ENCODE peak calls at places on chromosomes 11 and 22, in ten cellular contexts. One of them, this sample, is unnamed.

GRCh38 chr11:64933935-64934693 is 1.6 kb downstream of the GPHA2 start:
- DNase-seq in HTR-8/SVneo: no peak
- DNase-seq in caudate nucleus: no peak
- DNase-seq in activated CD4-positive, alpha-beta T cell treated with anti-CD3 and anti-CD28 coated beads, Interleukin-2, amount 50 U/mL, for 1 hour: no peak
- DNase-seq in heart right ventricle: no peak
- DNase-seq in NCI-H146: no peak
- DNase-seq in choroid plexus epithelial cell: no peak
- DNase-seq in body of pancreas: no peak
- DNase-seq in ecto neural progenitor cell: no peak
- DNase-seq in spleen: no peak
- DNase-seq in this sample: no peak

GRCh38 chr22:30186048-30186447 is 60.5 kb downstream of the LIF start:
- DNase-seq in HTR-8/SVneo: no peak
- DNase-seq in caudate nucleus: no peak
- DNase-seq in activated CD4-positive, alpha-beta T cell treated with anti-CD3 and anti-CD28 coated beads, Interleukin-2, amount 50 U/mL, for 1 hour: no peak
- DNase-seq in heart right ventricle: no peak
- DNase-seq in NCI-H146: peak
- DNase-seq in choroid plexus epithelial cell: no peak
- DNase-seq in body of pancreas: no peak
- DNase-seq in ecto neural progenitor cell: no peak
- DNase-seq in spleen: no peak
- DNase-seq in this sample: no peak

GRCh38 chr11:64868904-64869570 is 9.4 kb downstream of the EHD1 start:
- DNase-seq in HTR-8/SVneo: peak
- DNase-seq in caudate nucleus: no peak
- DNase-seq in activated CD4-positive, alpha-beta T cell treated with anti-CD3 and anti-CD28 coated beads, Interleukin-2, amount 50 U/mL, for 1 hour: no peak
- DNase-seq in heart right ventricle: no peak
- DNase-seq in NCI-H146: no peak
- DNase-seq in choroid plexus epithelial cell: peak
- DNase-seq in body of pancreas: no peak
- DNase-seq in ecto neural progenitor cell: no peak
- DNase-seq in spleen: peak
- DNase-seq in this sample: peak

GRCh38 chr11:61392991-61393595 is 706 bp downstream of the TMEM216 start:
- DNase-seq in HTR-8/SVneo: peak
- DNase-seq in caudate nucleus: no peak
- DNase-seq in activated CD4-positive, alpha-beta T cell treated with anti-CD3 and anti-CD28 coated beads, Interleukin-2, amount 50 U/mL, for 1 hour: peak
- DNase-seq in heart right ventricle: no peak
- DNase-seq in NCI-H146: no peak
- DNase-seq in choroid plexus epithelial cell: peak
- DNase-seq in body of pancreas: no peak
- DNase-seq in ecto neural progenitor cell: no peak
- DNase-seq in spleen: no peak
- DNase-seq in this sample: no peak

GRCh38 chr22:31089101-31090100 is 8.3 kb downstream of the SMTN start:
- DNase-seq in HTR-8/SVneo: peak
- DNase-seq in caudate nucleus: no peak
- DNase-seq in activated CD4-positive, alpha-beta T cell treated with anti-CD3 and anti-CD28 coated beads, Interleukin-2, amount 50 U/mL, for 1 hour: peak
- DNase-seq in heart right ventricle: peak
- DNase-seq in NCI-H146: no peak
- DNase-seq in choroid plexus epithelial cell: peak
- DNase-seq in body of pancreas: peak
- DNase-seq in ecto neural progenitor cell: peak
- DNase-seq in spleen: peak
- DNase-seq in this sample: peak

GRCh38 chr11:94912806-94913205 is 60.5 kb downstream of the CWC15 start:
- DNase-seq in HTR-8/SVneo: no peak
- DNase-seq in caudate nucleus: no peak
- DNase-seq in activated CD4-positive, alpha-beta T cell treated with anti-CD3 and anti-CD28 coated beads, Interleukin-2, amount 50 U/mL, for 1 hour: no peak
- DNase-seq in heart right ventricle: no peak
- DNase-seq in NCI-H146: no peak
- DNase-seq in choroid plexus epithelial cell: no peak
- DNase-seq in body of pancreas: no peak
- DNase-seq in ecto neural progenitor cell: no peak
- DNase-seq in spleen: no peak
- DNase-seq in this sample: no peak

GRCh38 chr11:77449060-77449521 is 24.8 kb downstream of the PAK1 start:
- DNase-seq in HTR-8/SVneo: no peak
- DNase-seq in caudate nucleus: no peak
- DNase-seq in activated CD4-positive, alpha-beta T cell treated with anti-CD3 and anti-CD28 coated beads, Interleukin-2, amount 50 U/mL, for 1 hour: no peak
- DNase-seq in heart right ventricle: no peak
- DNase-seq in NCI-H146: no peak
- DNase-seq in choroid plexus epithelial cell: no peak
- DNase-seq in body of pancreas: no peak
- DNase-seq in ecto neural progenitor cell: no peak
- DNase-seq in spleen: no peak
- DNase-seq in this sample: no peak

GRCh38 chr11:116454020-116454645 is 318.7 kb downstream of the BUD13 start:
- DNase-seq in HTR-8/SVneo: peak
- DNase-seq in caudate nucleus: no peak
- DNase-seq in activated CD4-positive, alpha-beta T cell treated with anti-CD3 and anti-CD28 coated beads, Interleukin-2, amount 50 U/mL, for 1 hour: no peak
- DNase-seq in heart right ventricle: no peak
- DNase-seq in NCI-H146: peak
- DNase-seq in choroid plexus epithelial cell: peak
- DNase-seq in body of pancreas: peak
- DNase-seq in ecto neural progenitor cell: peak
- DNase-seq in spleen: no peak
- DNase-seq in this sample: peak

GRCh38 chr22:30444632-30445437 is 19.3 kb downstream of the MTFP1 start:
- DNase-seq in HTR-8/SVneo: peak
- DNase-seq in caudate nucleus: peak
- DNase-seq in activated CD4-positive, alpha-beta T cell treated with anti-CD3 and anti-CD28 coated beads, Interleukin-2, amount 50 U/mL, for 1 hour: peak
- DNase-seq in heart right ventricle: no peak
- DNase-seq in NCI-H146: peak
- DNase-seq in choroid plexus epithelial cell: peak
- DNase-seq in body of pancreas: peak
- DNase-seq in ecto neural progenitor cell: peak
- DNase-seq in spleen: no peak
- DNase-seq in this sample: peak

GRCh38 chr11:85889676-85890579 is 34.7 kb downstream of the CCDC83 start:
- DNase-seq in HTR-8/SVneo: peak
- DNase-seq in caudate nucleus: no peak
- DNase-seq in activated CD4-positive, alpha-beta T cell treated with anti-CD3 and anti-CD28 coated beads, Interleukin-2, amount 50 U/mL, for 1 hour: no peak
- DNase-seq in heart right ventricle: no peak
- DNase-seq in NCI-H146: no peak
- DNase-seq in choroid plexus epithelial cell: peak
- DNase-seq in body of pancreas: no peak
- DNase-seq in ecto neural progenitor cell: no peak
- DNase-seq in spleen: no peak
- DNase-seq in this sample: peak

GRCh38 chr11:118310271-118310670 is 5.7 kb downstream of the CD3E start:
- DNase-seq in HTR-8/SVneo: no peak
- DNase-seq in caudate nucleus: no peak
- DNase-seq in activated CD4-positive, alpha-beta T cell treated with anti-CD3 and anti-CD28 coated beads, Interleukin-2, amount 50 U/mL, for 1 hour: no peak
- DNase-seq in heart right ventricle: no peak
- DNase-seq in NCI-H146: no peak
- DNase-seq in choroid plexus epithelial cell: no peak
- DNase-seq in body of pancreas: no peak
- DNase-seq in ecto neural progenitor cell: no peak
- DNase-seq in spleen: no peak
- DNase-seq in this sample: no peak

GRCh38 chr22:30881361-30882180 is 87.0 kb downstream of the MORC2 start:
- DNase-seq in HTR-8/SVneo: no peak
- DNase-seq in caudate nucleus: no peak
- DNase-seq in activated CD4-positive, alpha-beta T cell treated with anti-CD3 and anti-CD28 coated beads, Interleukin-2, amount 50 U/mL, for 1 hour: no peak
- DNase-seq in heart right ventricle: peak
- DNase-seq in NCI-H146: no peak
- DNase-seq in choroid plexus epithelial cell: peak
- DNase-seq in body of pancreas: no peak
- DNase-seq in ecto neural progenitor cell: peak
- DNase-seq in spleen: peak
- DNase-seq in this sample: no peak

GRCh38 chr11:28537822-28538221 is 429.6 kb downstream of the METTL15 start:
- DNase-seq in HTR-8/SVneo: no peak
- DNase-seq in caudate nucleus: no peak
- DNase-seq in activated CD4-positive, alpha-beta T cell treated with anti-CD3 and anti-CD28 coated beads, Interleukin-2, amount 50 U/mL, for 1 hour: no peak
- DNase-seq in heart right ventricle: no peak
- DNase-seq in NCI-H146: no peak
- DNase-seq in choroid plexus epithelial cell: peak
- DNase-seq in body of pancreas: no peak
- DNase-seq in ecto neural progenitor cell: no peak
- DNase-seq in spleen: no peak
- DNase-seq in this sample: no peak

GRCh38 chr11:113505541-113506375 is 30.6 kb upstream of the DRD2 start:
- DNase-seq in HTR-8/SVneo: no peak
- DNase-seq in caudate nucleus: peak
- DNase-seq in activated CD4-positive, alpha-beta T cell treated with anti-CD3 and anti-CD28 coated beads, Interleukin-2, amount 50 U/mL, for 1 hour: no peak
- DNase-seq in heart right ventricle: no peak
- DNase-seq in NCI-H146: peak
- DNase-seq in choroid plexus epithelial cell: no peak
- DNase-seq in body of pancreas: no peak
- DNase-seq in ecto neural progenitor cell: peak
- DNase-seq in spleen: no peak
- DNase-seq in this sample: peak

GRCh38 chr11:65613091-65613928 is 711 bp downstream of the MAP3K11 start:
- DNase-seq in HTR-8/SVneo: no peak
- DNase-seq in caudate nucleus: no peak
- DNase-seq in activated CD4-positive, alpha-beta T cell treated with anti-CD3 and anti-CD28 coated beads, Interleukin-2, amount 50 U/mL, for 1 hour: no peak
- DNase-seq in heart right ventricle: peak
- DNase-seq in NCI-H146: no peak
- DNase-seq in choroid plexus epithelial cell: no peak
- DNase-seq in body of pancreas: peak
- DNase-seq in ecto neural progenitor cell: no peak
- DNase-seq in spleen: peak
- DNase-seq in this sample: no peak

GRCh38 chr11:7303146-7303545 is 51.4 kb downstream of the SYT9 start:
- DNase-seq in HTR-8/SVneo: no peak
- DNase-seq in caudate nucleus: no peak
- DNase-seq in activated CD4-positive, alpha-beta T cell treated with anti-CD3 and anti-CD28 coated beads, Interleukin-2, amount 50 U/mL, for 1 hour: no peak
- DNase-seq in heart right ventricle: no peak
- DNase-seq in NCI-H146: no peak
- DNase-seq in choroid plexus epithelial cell: no peak
- DNase-seq in body of pancreas: no peak
- DNase-seq in ecto neural progenitor cell: no peak
- DNase-seq in spleen: no peak
- DNase-seq in this sample: no peak

GRCh38 chr11:134347441-134347840 is 15.7 kb downstream of the GLB1L2 start:
- DNase-seq in HTR-8/SVneo: no peak
- DNase-seq in caudate nucleus: no peak
- DNase-seq in activated CD4-positive, alpha-beta T cell treated with anti-CD3 and anti-CD28 coated beads, Interleukin-2, amount 50 U/mL, for 1 hour: no peak
- DNase-seq in heart right ventricle: no peak
- DNase-seq in NCI-H146: no peak
- DNase-seq in choroid plexus epithelial cell: no peak
- DNase-seq in body of pancreas: no peak
- DNase-seq in ecto neural progenitor cell: peak
- DNase-seq in spleen: no peak
- DNase-seq in this sample: no peak

GRCh38 chr11:102760355-102761035 is 19.9 kb downstream of the MMP10 start:
- DNase-seq in HTR-8/SVneo: peak
- DNase-seq in caudate nucleus: no peak
- DNase-seq in activated CD4-positive, alpha-beta T cell treated with anti-CD3 and anti-CD28 coated beads, Interleukin-2, amount 50 U/mL, for 1 hour: no peak
- DNase-seq in heart right ventricle: no peak
- DNase-seq in NCI-H146: no peak
- DNase-seq in choroid plexus epithelial cell: peak
- DNase-seq in body of pancreas: no peak
- DNase-seq in ecto neural progenitor cell: no peak
- DNase-seq in spleen: no peak
- DNase-seq in this sample: peak

GRCh38 chr22:46073683-46074504 is 76.4 kb upstream of the PPARA start:
- DNase-seq in HTR-8/SVneo: no peak
- DNase-seq in caudate nucleus: no peak
- DNase-seq in activated CD4-positive, alpha-beta T cell treated with anti-CD3 and anti-CD28 coated beads, Interleukin-2, amount 50 U/mL, for 1 hour: no peak
- DNase-seq in heart right ventricle: peak
- DNase-seq in NCI-H146: peak
- DNase-seq in choroid plexus epithelial cell: peak
- DNase-seq in body of pancreas: peak
- DNase-seq in ecto neural progenitor cell: no peak
- DNase-seq in spleen: peak
- DNase-seq in this sample: peak

GRCh38 chr11:89498845-89499448 is 7.8 kb upstream of the NOX4 start:
- DNase-seq in HTR-8/SVneo: no peak
- DNase-seq in caudate nucleus: no peak
- DNase-seq in activated CD4-positive, alpha-beta T cell treated with anti-CD3 and anti-CD28 coated beads, Interleukin-2, amount 50 U/mL, for 1 hour: no peak
- DNase-seq in heart right ventricle: no peak
- DNase-seq in NCI-H146: no peak
- DNase-seq in choroid plexus epithelial cell: no peak
- DNase-seq in body of pancreas: peak
- DNase-seq in ecto neural progenitor cell: no peak
- DNase-seq in spleen: no peak
- DNase-seq in this sample: no peak

GRCh38 chr11:5626191-5626590 is 1.4 kb downstream of the TRIM34 start:
- DNase-seq in HTR-8/SVneo: no peak
- DNase-seq in caudate nucleus: no peak
- DNase-seq in activated CD4-positive, alpha-beta T cell treated with anti-CD3 and anti-CD28 coated beads, Interleukin-2, amount 50 U/mL, for 1 hour: no peak
- DNase-seq in heart right ventricle: no peak
- DNase-seq in NCI-H146: no peak
- DNase-seq in choroid plexus epithelial cell: peak
- DNase-seq in body of pancreas: no peak
- DNase-seq in ecto neural progenitor cell: no peak
- DNase-seq in spleen: no peak
- DNase-seq in this sample: no peak

GRCh38 chr11:59097113-59097708 is 9.8 kb upstream of the FAM111B start:
- DNase-seq in HTR-8/SVneo: no peak
- DNase-seq in caudate nucleus: no peak
- DNase-seq in activated CD4-positive, alpha-beta T cell treated with anti-CD3 and anti-CD28 coated beads, Interleukin-2, amount 50 U/mL, for 1 hour: peak
- DNase-seq in heart right ventricle: peak
- DNase-seq in NCI-H146: peak
- DNase-seq in choroid plexus epithelial cell: peak
- DNase-seq in body of pancreas: peak
- DNase-seq in ecto neural progenitor cell: no peak
- DNase-seq in spleen: peak
- DNase-seq in this sample: peak

GRCh38 chr11:15930442-15931025 is 425.8 kb downstream of the SOX6 start:
- DNase-seq in HTR-8/SVneo: no peak
- DNase-seq in caudate nucleus: no peak
- DNase-seq in activated CD4-positive, alpha-beta T cell treated with anti-CD3 and anti-CD28 coated beads, Interleukin-2, amount 50 U/mL, for 1 hour: no peak
- DNase-seq in heart right ventricle: no peak
- DNase-seq in NCI-H146: no peak
- DNase-seq in choroid plexus epithelial cell: no peak
- DNase-seq in body of pancreas: no peak
- DNase-seq in ecto neural progenitor cell: peak
- DNase-seq in spleen: no peak
- DNase-seq in this sample: no peak

GRCh38 chr22:41334215-41334614 is 32.9 kb downstream of the ZC3H7B start:
- DNase-seq in HTR-8/SVneo: no peak
- DNase-seq in caudate nucleus: no peak
- DNase-seq in activated CD4-positive, alpha-beta T cell treated with anti-CD3 and anti-CD28 coated beads, Interleukin-2, amount 50 U/mL, for 1 hour: no peak
- DNase-seq in heart right ventricle: no peak
- DNase-seq in NCI-H146: no peak
- DNase-seq in choroid plexus epithelial cell: no peak
- DNase-seq in body of pancreas: no peak
- DNase-seq in ecto neural progenitor cell: no peak
- DNase-seq in spleen: no peak
- DNase-seq in this sample: no peak

GRCh38 chr11:87290304-87290922 is 252.7 kb downstream of the TMEM135 start:
- DNase-seq in HTR-8/SVneo: peak
- DNase-seq in caudate nucleus: no peak
- DNase-seq in activated CD4-positive, alpha-beta T cell treated with anti-CD3 and anti-CD28 coated beads, Interleukin-2, amount 50 U/mL, for 1 hour: no peak
- DNase-seq in heart right ventricle: no peak
- DNase-seq in NCI-H146: peak
- DNase-seq in choroid plexus epithelial cell: peak
- DNase-seq in body of pancreas: no peak
- DNase-seq in ecto neural progenitor cell: no peak
- DNase-seq in spleen: no peak
- DNase-seq in this sample: peak

GRCh38 chr11:70637949-70638598 is 239.7 kb downstream of the CTTN start:
- DNase-seq in HTR-8/SVneo: no peak
- DNase-seq in caudate nucleus: peak
- DNase-seq in activated CD4-positive, alpha-beta T cell treated with anti-CD3 and anti-CD28 coated beads, Interleukin-2, amount 50 U/mL, for 1 hour: no peak
- DNase-seq in heart right ventricle: no peak
- DNase-seq in NCI-H146: no peak
- DNase-seq in choroid plexus epithelial cell: no peak
- DNase-seq in body of pancreas: no peak
- DNase-seq in ecto neural progenitor cell: peak
- DNase-seq in spleen: no peak
- DNase-seq in this sample: no peak

GRCh38 chr11:92861641-92862040 is 107.8 kb upstream of the MTNR1B start:
- DNase-seq in HTR-8/SVneo: no peak
- DNase-seq in caudate nucleus: no peak
- DNase-seq in activated CD4-positive, alpha-beta T cell treated with anti-CD3 and anti-CD28 coated beads, Interleukin-2, amount 50 U/mL, for 1 hour: no peak
- DNase-seq in heart right ventricle: no peak
- DNase-seq in NCI-H146: no peak
- DNase-seq in choroid plexus epithelial cell: no peak
- DNase-seq in body of pancreas: no peak
- DNase-seq in ecto neural progenitor cell: no peak
- DNase-seq in spleen: no peak
- DNase-seq in this sample: no peak

GRCh38 chr11:133833899-133834296 is 11.4 kb downstream of the SPATA19 start:
- DNase-seq in HTR-8/SVneo: no peak
- DNase-seq in caudate nucleus: no peak
- DNase-seq in activated CD4-positive, alpha-beta T cell treated with anti-CD3 and anti-CD28 coated beads, Interleukin-2, amount 50 U/mL, for 1 hour: no peak
- DNase-seq in heart right ventricle: no peak
- DNase-seq in NCI-H146: no peak
- DNase-seq in choroid plexus epithelial cell: no peak
- DNase-seq in body of pancreas: no peak
- DNase-seq in ecto neural progenitor cell: peak
- DNase-seq in spleen: peak
- DNase-seq in this sample: no peak